ENCODE peak calls at places on chromosome 7, in eight cellular contexts. One of them, this sample, is unnamed.
A peak's percentile ranks its signal among the peaks of the same experiment; 100 is the strongest.

GRCh38 chr7:34155225-34155908 is 250.0 kb downstream of the BMPER start:
- DNase-seq in stimulated activated CD8-positive, alpha-beta memory T cell treated with anti-CD3 and anti-CD28 coated beads, Interleukin-7, amount 100 ng/mL, for 24 hours: no peak
- DNase-seq in CD8-positive, alpha-beta T cell: no peak
- DNase-seq in glutamatergic neuron: no peak
- DNase-seq in ovary: peak; percentile 65
- DNase-seq in HuH-7: no peak
- DNase-seq in T-helper 2 cell: no peak
- DNase-seq in HCEC 1CT: peak; percentile 97
- DNase-seq in this sample: no peak

GRCh38 chr7:39845011-39845410 is 105.0 kb upstream of the CDK13 start:
- DNase-seq in stimulated activated CD8-positive, alpha-beta memory T cell treated with anti-CD3 and anti-CD28 coated beads, Interleukin-7, amount 100 ng/mL, for 24 hours: no peak
- DNase-seq in CD8-positive, alpha-beta T cell: no peak
- DNase-seq in glutamatergic neuron: no peak
- DNase-seq in ovary: no peak
- DNase-seq in HuH-7: no peak
- DNase-seq in T-helper 2 cell: no peak
- DNase-seq in HCEC 1CT: no peak
- DNase-seq in this sample: no peak

GRCh38 chr7:40659231-40659630 is 524.4 kb downstream of the SUGCT start:
- DNase-seq in stimulated activated CD8-positive, alpha-beta memory T cell treated with anti-CD3 and anti-CD28 coated beads, Interleukin-7, amount 100 ng/mL, for 24 hours: no peak
- DNase-seq in CD8-positive, alpha-beta T cell: no peak
- DNase-seq in glutamatergic neuron: no peak
- DNase-seq in ovary: no peak
- DNase-seq in HuH-7: no peak
- DNase-seq in T-helper 2 cell: no peak
- DNase-seq in HCEC 1CT: no peak
- DNase-seq in this sample: no peak

GRCh38 chr7:2480071-2480410 is 3.8 kb upstream of the GRIFIN start:
- DNase-seq in stimulated activated CD8-positive, alpha-beta memory T cell treated with anti-CD3 and anti-CD28 coated beads, Interleukin-7, amount 100 ng/mL, for 24 hours: no peak
- DNase-seq in CD8-positive, alpha-beta T cell: no peak
- DNase-seq in glutamatergic neuron: no peak
- DNase-seq in ovary: no peak
- DNase-seq in HuH-7: no peak
- DNase-seq in T-helper 2 cell: no peak
- DNase-seq in HCEC 1CT: no peak
- DNase-seq in this sample: peak; percentile 53

GRCh38 chr7:157664866-157665633 is 328.2 kb downstream of the DNAJB6 start:
- DNase-seq in stimulated activated CD8-positive, alpha-beta memory T cell treated with anti-CD3 and anti-CD28 coated beads, Interleukin-7, amount 100 ng/mL, for 24 hours: no peak
- DNase-seq in CD8-positive, alpha-beta T cell: no peak
- DNase-seq in glutamatergic neuron: no peak
- DNase-seq in ovary: no peak
- DNase-seq in HuH-7: no peak
- DNase-seq in T-helper 2 cell: no peak
- DNase-seq in HCEC 1CT: no peak
- DNase-seq in this sample: no peak

GRCh38 chr7:2112261-2113203 is 120.2 kb downstream of the MAD1L1 start:
- DNase-seq in stimulated activated CD8-positive, alpha-beta memory T cell treated with anti-CD3 and anti-CD28 coated beads, Interleukin-7, amount 100 ng/mL, for 24 hours: no peak
- DNase-seq in CD8-positive, alpha-beta T cell: no peak
- DNase-seq in glutamatergic neuron: no peak
- DNase-seq in ovary: no peak
- DNase-seq in HuH-7: no peak
- DNase-seq in T-helper 2 cell: no peak
- DNase-seq in HCEC 1CT: no peak
- DNase-seq in this sample: no peak

GRCh38 chr7:98551541-98552273 is 65.4 kb upstream of the NPTX2 start:
- DNase-seq in stimulated activated CD8-positive, alpha-beta memory T cell treated with anti-CD3 and anti-CD28 coated beads, Interleukin-7, amount 100 ng/mL, for 24 hours: no peak
- DNase-seq in CD8-positive, alpha-beta T cell: no peak
- DNase-seq in glutamatergic neuron: no peak
- DNase-seq in ovary: no peak
- DNase-seq in HuH-7: no peak
- DNase-seq in T-helper 2 cell: no peak
- DNase-seq in HCEC 1CT: no peak
- DNase-seq in this sample: no peak

GRCh38 chr7:134203186-134203889 is 76.2 kb downstream of the LRGUK start:
- DNase-seq in stimulated activated CD8-positive, alpha-beta memory T cell treated with anti-CD3 and anti-CD28 coated beads, Interleukin-7, amount 100 ng/mL, for 24 hours: no peak
- DNase-seq in CD8-positive, alpha-beta T cell: no peak
- DNase-seq in glutamatergic neuron: no peak
- DNase-seq in ovary: no peak
- DNase-seq in HuH-7: no peak
- DNase-seq in T-helper 2 cell: no peak
- DNase-seq in HCEC 1CT: no peak
- DNase-seq in this sample: no peak

GRCh38 chr7:95811846-95812445 is 39.6 kb downstream of the DYNC1I1 start:
- DNase-seq in stimulated activated CD8-positive, alpha-beta memory T cell treated with anti-CD3 and anti-CD28 coated beads, Interleukin-7, amount 100 ng/mL, for 24 hours: no peak
- DNase-seq in CD8-positive, alpha-beta T cell: no peak
- DNase-seq in glutamatergic neuron: no peak
- DNase-seq in ovary: no peak
- DNase-seq in HuH-7: no peak
- DNase-seq in T-helper 2 cell: no peak
- DNase-seq in HCEC 1CT: no peak
- DNase-seq in this sample: no peak

GRCh38 chr7:149823191-149823630 is 15.0 kb upstream of the ZNF862 start:
- DNase-seq in stimulated activated CD8-positive, alpha-beta memory T cell treated with anti-CD3 and anti-CD28 coated beads, Interleukin-7, amount 100 ng/mL, for 24 hours: no peak
- DNase-seq in CD8-positive, alpha-beta T cell: no peak
- DNase-seq in glutamatergic neuron: no peak
- DNase-seq in ovary: no peak
- DNase-seq in HuH-7: no peak
- DNase-seq in T-helper 2 cell: no peak
- DNase-seq in HCEC 1CT: no peak
- DNase-seq in this sample: no peak

GRCh38 chr7:75729851-75730274 is 8.9 kb downstream of the HIP1 start:
- DNase-seq in stimulated activated CD8-positive, alpha-beta memory T cell treated with anti-CD3 and anti-CD28 coated beads, Interleukin-7, amount 100 ng/mL, for 24 hours: no peak
- DNase-seq in CD8-positive, alpha-beta T cell: no peak
- DNase-seq in glutamatergic neuron: no peak
- DNase-seq in ovary: no peak
- DNase-seq in HuH-7: no peak
- DNase-seq in T-helper 2 cell: peak; percentile 21
- DNase-seq in HCEC 1CT: no peak
- DNase-seq in this sample: no peak

GRCh38 chr7:157000047-157000726 is 10.3 kb downstream of the MNX1 start:
- DNase-seq in stimulated activated CD8-positive, alpha-beta memory T cell treated with anti-CD3 and anti-CD28 coated beads, Interleukin-7, amount 100 ng/mL, for 24 hours: no peak
- DNase-seq in CD8-positive, alpha-beta T cell: no peak
- DNase-seq in glutamatergic neuron: no peak
- DNase-seq in ovary: no peak
- DNase-seq in HuH-7: no peak
- DNase-seq in T-helper 2 cell: no peak
- DNase-seq in HCEC 1CT: no peak
- DNase-seq in this sample: no peak

GRCh38 chr7:130990178-130990832 is 256.3 kb upstream of the KLF14 start:
- DNase-seq in stimulated activated CD8-positive, alpha-beta memory T cell treated with anti-CD3 and anti-CD28 coated beads, Interleukin-7, amount 100 ng/mL, for 24 hours: no peak
- DNase-seq in CD8-positive, alpha-beta T cell: no peak
- DNase-seq in glutamatergic neuron: no peak
- DNase-seq in ovary: no peak
- DNase-seq in HuH-7: no peak
- DNase-seq in T-helper 2 cell: peak; percentile 56
- DNase-seq in HCEC 1CT: no peak
- DNase-seq in this sample: no peak

GRCh38 chr7:127769696-127770400 is 117.9 kb downstream of the SND1 start:
- DNase-seq in stimulated activated CD8-positive, alpha-beta memory T cell treated with anti-CD3 and anti-CD28 coated beads, Interleukin-7, amount 100 ng/mL, for 24 hours: no peak
- DNase-seq in CD8-positive, alpha-beta T cell: no peak
- DNase-seq in glutamatergic neuron: no peak
- DNase-seq in ovary: no peak
- DNase-seq in HuH-7: no peak
- DNase-seq in T-helper 2 cell: no peak
- DNase-seq in HCEC 1CT: peak; percentile 16
- DNase-seq in this sample: no peak

GRCh38 chr7:133723044-133723443 is 404.1 kb upstream of the LRGUK start:
- DNase-seq in stimulated activated CD8-positive, alpha-beta memory T cell treated with anti-CD3 and anti-CD28 coated beads, Interleukin-7, amount 100 ng/mL, for 24 hours: no peak
- DNase-seq in CD8-positive, alpha-beta T cell: no peak
- DNase-seq in glutamatergic neuron: no peak
- DNase-seq in ovary: no peak
- DNase-seq in HuH-7: no peak
- DNase-seq in T-helper 2 cell: no peak
- DNase-seq in HCEC 1CT: no peak
- DNase-seq in this sample: no peak

GRCh38 chr7:107907-108306 is 84.5 kb upstream of the FAM20C start:
- DNase-seq in stimulated activated CD8-positive, alpha-beta memory T cell treated with anti-CD3 and anti-CD28 coated beads, Interleukin-7, amount 100 ng/mL, for 24 hours: no peak
- DNase-seq in CD8-positive, alpha-beta T cell: no peak
- DNase-seq in glutamatergic neuron: no peak
- DNase-seq in ovary: no peak
- DNase-seq in HuH-7: no peak
- DNase-seq in T-helper 2 cell: no peak
- DNase-seq in HCEC 1CT: no peak
- DNase-seq in this sample: no peak

GRCh38 chr7:119733480-119733879 is 539.5 kb upstream of the KCND2 start:
- DNase-seq in stimulated activated CD8-positive, alpha-beta memory T cell treated with anti-CD3 and anti-CD28 coated beads, Interleukin-7, amount 100 ng/mL, for 24 hours: no peak
- DNase-seq in CD8-positive, alpha-beta T cell: no peak
- DNase-seq in glutamatergic neuron: no peak
- DNase-seq in ovary: no peak
- DNase-seq in HuH-7: no peak
- DNase-seq in T-helper 2 cell: no peak
- DNase-seq in HCEC 1CT: no peak
- DNase-seq in this sample: no peak

GRCh38 chr7:97499204-97499603 is 232.7 kb upstream of the TAC1 start:
- DNase-seq in stimulated activated CD8-positive, alpha-beta memory T cell treated with anti-CD3 and anti-CD28 coated beads, Interleukin-7, amount 100 ng/mL, for 24 hours: no peak
- DNase-seq in CD8-positive, alpha-beta T cell: no peak
- DNase-seq in glutamatergic neuron: peak; percentile 39
- DNase-seq in ovary: no peak
- DNase-seq in HuH-7: peak; percentile 39
- DNase-seq in T-helper 2 cell: no peak
- DNase-seq in HCEC 1CT: peak; percentile 25
- DNase-seq in this sample: peak; percentile 23

GRCh38 chr7:92698237-92698841 is 108.1 kb upstream of the FAM133B start:
- DNase-seq in stimulated activated CD8-positive, alpha-beta memory T cell treated with anti-CD3 and anti-CD28 coated beads, Interleukin-7, amount 100 ng/mL, for 24 hours: no peak
- DNase-seq in CD8-positive, alpha-beta T cell: no peak
- DNase-seq in glutamatergic neuron: peak; percentile 25
- DNase-seq in ovary: peak; percentile 21
- DNase-seq in HuH-7: no peak
- DNase-seq in T-helper 2 cell: no peak
- DNase-seq in HCEC 1CT: peak; percentile 82
- DNase-seq in this sample: peak; percentile 6

GRCh38 chr7:135509589-135509838 is 388 bp downstream of the CNOT4 start:
- DNase-seq in stimulated activated CD8-positive, alpha-beta memory T cell treated with anti-CD3 and anti-CD28 coated beads, Interleukin-7, amount 100 ng/mL, for 24 hours: no peak
- DNase-seq in CD8-positive, alpha-beta T cell: no peak
- DNase-seq in glutamatergic neuron: no peak
- DNase-seq in ovary: no peak
- DNase-seq in HuH-7: no peak
- DNase-seq in T-helper 2 cell: no peak
- DNase-seq in HCEC 1CT: no peak
- DNase-seq in this sample: no peak

This sample was measured in nephron progenitor cell.